ENCODE peak calls at places on chromosomes 11 and 22, in eight cellular contexts. M is mucosa of descending colon; H is AG04450; N is CD8-positive, alpha-beta memory T cell; G is psoas muscle; D is GM23248; R is lower lobe of right lung; B is CD4-positive, CD25-positive, alpha-beta regulatory T cell. U is an unnamed sample. For H3K9me3, the result is how much of the 10 kb centered on the place peaks cover.

GRCh38 chr11:114196994-114197702 is 99.1 kb upstream of the NNMT start:
- DNase-seq in M (no peak), H (no peak), N (no peak), G (no peak), D (no peak), R (no peak), B (no peak), U (no peak)

GRCh38 chr11:71204748-71205664 is 47.4 kb downstream of the SHANK2 start:
- DNase-seq in M (no peak), H (no peak), N (no peak), G (peak), D (no peak), R (peak), B (no peak), U (no peak)

GRCh38 chr11:130190371-130190881 is 30.8 kb downstream of the ST14 start:
- DNase-seq in M (peak), H (no peak), N (peak), G (no peak), D (no peak), R (no peak), B (no peak), U (no peak)

GRCh38 chr11:120182790-120183491 is 27.9 kb upstream of the OAF start:
- DNase-seq in M (peak), H (no peak), N (no peak), G (peak), D (peak), R (no peak), B (no peak), U (no peak)

GRCh38 chr11:44033856-44034255 is 13.9 kb upstream of the ACCSL start:
- DNase-seq in M (no peak), H (no peak), N (no peak), G (no peak), D (no peak), R (no peak), B (no peak), U (no peak)

GRCh38 chr11:34640050-34640971 is 19.4 kb downstream of the EHF start:
- DNase-seq in M (peak), H (no peak), N (no peak), G (no peak), D (no peak), R (peak), B (no peak), U (no peak)

GRCh38 chr22:31585161-31585859 is 76.7 kb downstream of the PISD start:
- DNase-seq in M (no peak), H (no peak), N (no peak), G (no peak), D (peak), R (no peak), B (no peak), U (no peak)

GRCh38 chr11:82960000-82960778 is 58.7 kb downstream of the DDIAS start:
- DNase-seq in M (no peak), H (no peak), N (peak), G (no peak), D (no peak), R (no peak), B (peak), U (no peak)

GRCh38 chr11:56624661-56625110 is 10.0 kb upstream of the OR5M1 start:
- DNase-seq in M (peak), H (no peak), N (no peak), G (no peak), D (peak), R (no peak), B (no peak), U (peak)

GRCh38 chr11:113521737-113522517 is 46.7 kb upstream of the DRD2 start:
- DNase-seq in M (no peak), H (no peak), N (no peak), G (no peak), D (peak), R (no peak), B (no peak), U (no peak)

DNA sequence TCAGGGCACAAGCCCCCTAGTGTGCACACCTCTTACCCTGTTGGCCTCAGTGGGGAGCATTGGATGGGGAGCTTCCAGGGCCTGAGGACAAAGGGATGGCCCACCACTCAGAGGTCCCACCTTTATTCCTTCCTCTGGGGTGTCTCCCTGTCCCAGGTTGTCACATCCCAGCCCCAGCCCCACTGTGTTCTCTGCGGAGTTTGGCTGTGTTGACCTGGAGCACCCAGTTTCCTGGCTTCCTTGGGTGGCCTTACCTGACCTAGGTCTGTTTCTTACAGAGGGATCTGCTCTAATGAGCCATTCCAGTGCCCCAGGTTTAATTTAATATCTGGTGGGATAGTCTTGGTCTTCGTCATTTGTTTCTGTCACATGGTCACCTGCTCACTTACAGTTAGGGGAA is 38.8 kb upstream of the HORMAD2 start:
- DNase-seq in M (no peak), H (no peak), N (no peak), G (no peak), D (no peak), R (no peak), B (no peak), U (no peak)
- H3K9me3 ChIP-seq in M (under half), H (under half), N (under half), G (under half), D (under half), R (under half), B (under half), U (under half)

DNA sequence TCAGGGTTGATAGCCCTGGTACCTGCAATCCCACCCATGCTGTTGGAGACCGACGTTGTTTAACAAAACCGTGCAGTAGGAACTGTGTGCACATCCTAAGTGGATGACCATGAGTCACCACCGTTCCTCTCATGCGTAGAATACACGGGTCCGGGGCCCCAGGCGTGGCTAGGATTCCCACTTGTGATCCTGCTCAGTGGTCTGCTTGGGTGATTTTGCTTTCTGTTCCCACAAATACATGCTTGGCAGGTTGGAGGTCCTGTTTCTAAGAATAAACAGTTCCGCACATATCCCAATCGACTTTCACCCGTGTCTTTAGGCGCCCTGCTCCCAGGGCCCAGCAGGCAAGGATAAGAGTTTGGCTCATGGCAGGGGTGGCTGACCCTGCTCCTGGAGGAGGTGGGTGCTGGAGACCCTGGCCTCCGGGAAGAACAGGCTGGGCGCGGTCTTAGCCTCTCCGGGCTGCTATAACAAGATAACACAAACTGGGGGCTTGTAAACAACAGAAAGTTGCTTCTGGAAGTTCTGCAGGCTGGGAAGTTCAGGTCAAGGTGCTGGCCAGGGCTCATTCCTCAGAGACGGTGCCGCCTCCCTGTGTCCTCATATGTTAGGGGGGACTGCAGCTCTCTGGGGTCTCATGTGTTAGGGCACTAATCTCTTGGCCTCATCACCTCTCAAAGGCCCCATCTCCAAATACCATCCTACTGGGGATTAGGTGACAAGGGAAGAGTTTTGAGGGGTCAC is 1028.3 kb downstream of the BRD1 start:
- DNase-seq in M (no peak), H (no peak), N (no peak), G (no peak), D (no peak), R (no peak), B (no peak), U (no peak)
- H3K9me3 ChIP-seq in M (under half), H (half or more), N (under half), G (under half), D (under half), R (under half), B (under half), U (under half)

DNA sequence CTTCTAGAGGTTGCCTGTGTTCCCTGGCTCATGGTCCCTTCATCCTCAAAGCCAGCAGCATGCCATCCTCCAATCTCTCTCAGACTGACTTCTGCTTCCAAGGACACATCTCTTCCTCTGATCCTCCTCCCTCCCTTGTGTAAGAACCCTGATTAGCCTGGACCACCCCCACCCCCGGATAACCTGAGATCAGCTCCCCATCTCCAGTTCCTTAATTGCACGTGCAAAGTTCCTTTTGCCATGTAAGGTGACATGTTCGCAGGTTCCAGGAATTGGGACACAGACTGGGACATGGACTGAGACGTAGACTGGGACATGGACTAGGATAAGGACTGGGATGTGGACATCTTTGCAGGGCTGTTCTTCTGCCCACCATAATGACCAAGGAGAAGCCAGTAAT is 925.3 kb downstream of the TBC1D22A start:
- DNase-seq in M (no peak), H (no peak), N (no peak), G (no peak), D (no peak), R (no peak), B (no peak), U (no peak)
- H3K9me3 ChIP-seq in M (under half), H (half or more), N (under half), G (under half), D (under half), R (under half), B (under half), U (under half)

GRCh38 chr11:20351151-20351550 is 12.4 kb upstream of the HTATIP2 start:
- DNase-seq in M (no peak), H (no peak), N (no peak), G (no peak), D (no peak), R (no peak), B (no peak), U (no peak)
- H3K9me3 ChIP-seq in M (under half), H (under half), N (under half), G (under half), D (under half), R (under half), B (under half), U (under half)

GRCh38 chr22:47218671-47219070 is 456.2 kb downstream of the TBC1D22A start:
- DNase-seq in M (no peak), H (no peak), N (peak), G (peak), D (no peak), R (no peak), B (no peak), U (no peak)

GRCh38 chr22:47219789-47220188 is 457.3 kb downstream of the TBC1D22A start:
- DNase-seq in M (no peak), H (no peak), N (no peak), G (no peak), D (no peak), R (no peak), B (no peak), U (no peak)

GRCh38 chr22:47225080-47225930 is 462.9 kb downstream of the TBC1D22A start:
- DNase-seq in M (no peak), H (no peak), N (peak), G (peak), D (no peak), R (no peak), B (no peak), U (no peak)

GRCh38 chr22:47221840-47222615 is 459.6 kb downstream of the TBC1D22A start:
- DNase-seq in M (no peak), H (no peak), N (peak), G (peak), D (no peak), R (no peak), B (no peak), U (no peak)

DNA sequence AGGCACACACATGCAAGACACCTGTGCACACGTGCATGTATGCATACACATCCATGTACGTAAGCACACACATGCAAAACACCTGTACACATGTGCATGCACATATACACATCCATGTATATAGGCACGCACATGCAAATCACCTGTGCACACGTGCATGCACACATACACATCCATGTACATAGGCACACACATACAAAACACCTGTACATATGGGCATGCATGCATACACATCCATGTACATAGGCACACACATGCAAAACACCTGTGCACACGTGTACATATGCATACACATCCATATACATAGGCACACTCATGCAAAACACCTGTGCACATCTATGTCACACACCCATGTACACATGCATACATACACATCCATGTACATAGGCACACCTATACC is 458.3 kb downstream of the TBC1D22A start:
- DNase-seq in M (no peak), H (no peak), N (no peak), G (no peak), D (no peak), R (no peak), B (no peak), U (no peak)
- H3K9me3 ChIP-seq in M (under half), H (under half), N (under half), G (under half), D (under half), R (under half), B (under half), U (under half)

GRCh38 chr11:2641623-2642022 is 58.2 kb downstream of the KCNQ1OT1 start:
- DNase-seq in M (no peak), H (no peak), N (no peak), G (no peak), D (no peak), R (no peak), B (no peak), U (no peak)
- H3K9me3 ChIP-seq in M (half or more), H (under half), N (under half), G (half or more), D (under half), R (half or more), B (under half), U (under half)

GRCh38 chr22:48819991-48820390 is 1007.7 kb downstream of the BRD1 start:
- DNase-seq in M (no peak), H (no peak), N (no peak), G (no peak), D (no peak), R (no peak), B (no peak), U (no peak)
- H3K9me3 ChIP-seq in M (under half), H (half or more), N (under half), G (under half), D (under half), R (under half), B (under half), U (under half)

DNA sequence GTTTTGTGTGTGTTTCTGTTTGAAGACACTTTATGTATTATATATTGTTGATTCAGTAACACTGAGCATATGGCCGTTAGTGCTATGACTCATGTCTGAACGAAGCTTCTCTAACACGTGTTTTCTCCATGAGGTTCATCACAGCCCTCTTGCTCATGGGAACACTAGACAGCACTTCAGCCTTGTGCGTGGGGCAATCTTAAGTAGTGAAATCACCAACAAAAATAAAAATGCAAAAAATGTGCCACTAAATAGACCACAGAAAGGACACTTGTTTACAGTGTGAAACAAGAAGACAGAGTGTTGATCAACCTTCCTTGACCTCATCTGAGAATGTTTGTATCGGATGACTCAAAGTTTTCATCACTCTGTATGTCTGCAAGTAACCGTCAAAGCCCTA is 94.5 kb downstream of the FDX1 start:
- DNase-seq in M (no peak), H (peak), N (no peak), G (no peak), D (peak), R (no peak), B (no peak), U (no peak)
- H3K9me3 ChIP-seq in M (under half), H (under half), N (under half), G (under half), D (under half), R (under half), B (under half), U (under half)

GRCh38 chr22:47206185-47206584 is 443.7 kb downstream of the TBC1D22A start:
- DNase-seq in M (no peak), H (no peak), N (no peak), G (no peak), D (no peak), R (no peak), B (no peak), U (no peak)
- H3K9me3 ChIP-seq in M (under half), H (under half), N (under half), G (under half), D (under half), R (under half), B (under half), U (under half)